ENCODE peak calls at places on chromosome 17, in ten cellular contexts. One of them, this sample, is unnamed. For H3K27me3, the result is how much of the 10 kb centered on the place peaks cover.

GRCh38 chr17:40846515-40847155 is 20.4 kb downstream of the KRT12 start:
- DNase-seq in upper lobe of left lung: no peak
- DNase-seq in suprapubic skin: no peak
- DNase-seq in HCT116: no peak
- DNase-seq in transverse colon: no peak
- DNase-seq in endothelial cell of umbilical vein: no peak
- DNase-seq in sigmoid colon: no peak
- DNase-seq in H1: no peak
- DNase-seq in prostate gland: no peak
- DNase-seq in spleen: no peak
- DNase-seq in this sample: no peak

GRCh38 chr17:68161644-68162428 is 86.0 kb upstream of the AMZ2 start:
- DNase-seq in upper lobe of left lung: no peak
- DNase-seq in suprapubic skin: no peak
- DNase-seq in HCT116: no peak
- DNase-seq in transverse colon: no peak
- DNase-seq in endothelial cell of umbilical vein: no peak
- DNase-seq in sigmoid colon: no peak
- DNase-seq in H1: no peak
- DNase-seq in prostate gland: no peak
- DNase-seq in spleen: no peak
- DNase-seq in this sample: no peak

GRCh38 chr17:3891626-3892094 is 1.2 kb downstream of the CAMKK1 start:
- DNase-seq in upper lobe of left lung: no peak
- DNase-seq in suprapubic skin: no peak
- DNase-seq in HCT116: no peak
- DNase-seq in transverse colon: no peak
- DNase-seq in endothelial cell of umbilical vein: no peak
- DNase-seq in sigmoid colon: no peak
- DNase-seq in H1: no peak
- DNase-seq in prostate gland: no peak
- DNase-seq in spleen: no peak
- DNase-seq in this sample: no peak

GRCh38 chr17:64240261-64240740 is 22.8 kb downstream of the TEX2 start:
- DNase-seq in upper lobe of left lung: peak
- DNase-seq in suprapubic skin: no peak
- DNase-seq in HCT116: no peak
- DNase-seq in transverse colon: no peak
- DNase-seq in endothelial cell of umbilical vein: no peak
- DNase-seq in sigmoid colon: no peak
- DNase-seq in H1: no peak
- DNase-seq in prostate gland: no peak
- DNase-seq in spleen: no peak
- DNase-seq in this sample: no peak

GRCh38 chr17:66403846-66404597 is 101.6 kb downstream of the PRKCA start:
- DNase-seq in upper lobe of left lung: no peak
- DNase-seq in suprapubic skin: no peak
- DNase-seq in HCT116: no peak
- DNase-seq in transverse colon: no peak
- DNase-seq in endothelial cell of umbilical vein: no peak
- DNase-seq in sigmoid colon: no peak
- DNase-seq in H1: no peak
- DNase-seq in prostate gland: no peak
- DNase-seq in spleen: no peak
- DNase-seq in this sample: no peak

GRCh38 chr17:78537217-78537860 is 39.9 kb downstream of the DNAH17 start:
- DNase-seq in upper lobe of left lung: no peak
- DNase-seq in suprapubic skin: no peak
- DNase-seq in HCT116: no peak
- DNase-seq in transverse colon: no peak
- DNase-seq in endothelial cell of umbilical vein: no peak
- DNase-seq in sigmoid colon: peak
- DNase-seq in H1: no peak
- DNase-seq in prostate gland: no peak
- DNase-seq in spleen: peak
- DNase-seq in this sample: no peak

GRCh38 chr17:27157898-27158297 is 136.0 kb upstream of the WSB1 start:
- DNase-seq in upper lobe of left lung: no peak
- DNase-seq in suprapubic skin: no peak
- DNase-seq in HCT116: no peak
- DNase-seq in transverse colon: no peak
- DNase-seq in endothelial cell of umbilical vein: no peak
- DNase-seq in sigmoid colon: no peak
- DNase-seq in H1: no peak
- DNase-seq in prostate gland: no peak
- DNase-seq in spleen: peak
- DNase-seq in this sample: no peak

GRCh38 chr17:27888072-27888471 is 5.1 kb downstream of the LYRM9 start:
- DNase-seq in upper lobe of left lung: no peak
- DNase-seq in suprapubic skin: no peak
- DNase-seq in HCT116: no peak
- DNase-seq in transverse colon: no peak
- DNase-seq in endothelial cell of umbilical vein: no peak
- DNase-seq in sigmoid colon: no peak
- DNase-seq in H1: no peak
- DNase-seq in prostate gland: no peak
- DNase-seq in spleen: no peak
- DNase-seq in this sample: no peak

GRCh38 chr17:75688209-75688771 is 21.2 kb downstream of the SAP30BP start:
- DNase-seq in upper lobe of left lung: no peak
- DNase-seq in suprapubic skin: no peak
- DNase-seq in HCT116: no peak
- DNase-seq in transverse colon: no peak
- DNase-seq in endothelial cell of umbilical vein: peak
- DNase-seq in sigmoid colon: peak
- DNase-seq in H1: no peak
- DNase-seq in prostate gland: no peak
- DNase-seq in spleen: peak
- DNase-seq in this sample: no peak

GRCh38 chr17:77842148-77842905 is 116.2 kb upstream of the TNRC6C start:
- DNase-seq in upper lobe of left lung: no peak
- DNase-seq in suprapubic skin: no peak
- DNase-seq in HCT116: no peak
- DNase-seq in transverse colon: peak
- DNase-seq in endothelial cell of umbilical vein: peak
- DNase-seq in sigmoid colon: peak
- DNase-seq in H1: no peak
- DNase-seq in prostate gland: no peak
- DNase-seq in spleen: peak
- DNase-seq in this sample: no peak

GRCh38 chr17:27586203-27586701 is 44.7 kb upstream of the LGALS9 start:
- DNase-seq in upper lobe of left lung: no peak
- DNase-seq in suprapubic skin: no peak
- DNase-seq in HCT116: no peak
- DNase-seq in transverse colon: no peak
- DNase-seq in endothelial cell of umbilical vein: no peak
- DNase-seq in sigmoid colon: no peak
- DNase-seq in H1: no peak
- DNase-seq in prostate gland: no peak
- DNase-seq in spleen: no peak
- DNase-seq in this sample: no peak

DNA sequence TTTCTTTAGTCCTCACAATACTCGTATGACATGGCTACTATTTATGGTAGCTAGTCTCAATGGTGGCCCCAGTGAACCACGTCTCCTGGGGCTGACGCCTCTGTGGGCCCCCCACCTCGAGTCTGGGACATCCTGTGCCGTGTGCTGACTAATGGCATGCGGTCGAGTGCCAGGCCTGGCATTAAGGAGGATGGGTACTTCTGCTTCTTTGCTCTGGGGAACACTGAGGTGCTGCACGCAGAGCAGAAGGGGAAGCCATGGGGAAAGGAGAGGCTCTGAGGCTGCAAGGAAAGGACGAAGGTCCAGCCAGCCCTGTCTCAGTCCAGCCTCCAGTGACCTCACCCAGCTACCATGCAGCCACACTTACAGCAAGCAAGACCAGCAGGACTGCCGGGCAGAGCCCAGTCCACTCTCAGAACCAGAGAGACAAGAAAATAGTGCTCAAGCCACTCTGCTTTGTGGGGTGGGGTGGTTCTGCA is 5.7 kb upstream of the MPRIP start:
- DNase-seq in upper lobe of left lung: peak
- DNase-seq in suprapubic skin: no peak
- DNase-seq in HCT116: no peak
- DNase-seq in transverse colon: no peak
- DNase-seq in endothelial cell of umbilical vein: no peak
- DNase-seq in sigmoid colon: no peak
- DNase-seq in H1: no peak
- DNase-seq in prostate gland: no peak
- DNase-seq in spleen: peak
- DNase-seq in this sample: no peak
- TF ChIP-seq POLR2A in upper lobe of left lung: no peak
- TF ChIP-seq POLR2A in suprapubic skin: no peak
- TF ChIP-seq POLR2A in HCT116: no peak
- TF ChIP-seq POLR2A in transverse colon: no peak
- TF ChIP-seq POLR2A in endothelial cell of umbilical vein: no peak
- TF ChIP-seq POLR2A in sigmoid colon: no peak
- TF ChIP-seq POLR2A in H1: no peak
- TF ChIP-seq POLR2A in prostate gland: no peak
- TF ChIP-seq POLR2A in spleen: no peak
- TF ChIP-seq POLR2A in this sample: no peak

GRCh38 chr17:81983639-81984373 is 6.4 kb downstream of the ASPSCR1 start:
- DNase-seq in upper lobe of left lung: no peak
- DNase-seq in suprapubic skin: no peak
- DNase-seq in HCT116: no peak
- DNase-seq in transverse colon: no peak
- DNase-seq in endothelial cell of umbilical vein: no peak
- DNase-seq in sigmoid colon: no peak
- DNase-seq in H1: no peak
- DNase-seq in prostate gland: no peak
- DNase-seq in spleen: no peak
- DNase-seq in this sample: no peak
- H3K27me3 ChIP-seq in upper lobe of left lung: under half
- H3K27me3 ChIP-seq in suprapubic skin: under half
- H3K27me3 ChIP-seq in HCT116: under half
- H3K27me3 ChIP-seq in transverse colon: under half
- H3K27me3 ChIP-seq in endothelial cell of umbilical vein: under half
- H3K27me3 ChIP-seq in sigmoid colon: under half
- H3K27me3 ChIP-seq in H1: under half
- H3K27me3 ChIP-seq in prostate gland: under half
- H3K27me3 ChIP-seq in spleen: under half
- H3K27me3 ChIP-seq in this sample: under half

DNA sequence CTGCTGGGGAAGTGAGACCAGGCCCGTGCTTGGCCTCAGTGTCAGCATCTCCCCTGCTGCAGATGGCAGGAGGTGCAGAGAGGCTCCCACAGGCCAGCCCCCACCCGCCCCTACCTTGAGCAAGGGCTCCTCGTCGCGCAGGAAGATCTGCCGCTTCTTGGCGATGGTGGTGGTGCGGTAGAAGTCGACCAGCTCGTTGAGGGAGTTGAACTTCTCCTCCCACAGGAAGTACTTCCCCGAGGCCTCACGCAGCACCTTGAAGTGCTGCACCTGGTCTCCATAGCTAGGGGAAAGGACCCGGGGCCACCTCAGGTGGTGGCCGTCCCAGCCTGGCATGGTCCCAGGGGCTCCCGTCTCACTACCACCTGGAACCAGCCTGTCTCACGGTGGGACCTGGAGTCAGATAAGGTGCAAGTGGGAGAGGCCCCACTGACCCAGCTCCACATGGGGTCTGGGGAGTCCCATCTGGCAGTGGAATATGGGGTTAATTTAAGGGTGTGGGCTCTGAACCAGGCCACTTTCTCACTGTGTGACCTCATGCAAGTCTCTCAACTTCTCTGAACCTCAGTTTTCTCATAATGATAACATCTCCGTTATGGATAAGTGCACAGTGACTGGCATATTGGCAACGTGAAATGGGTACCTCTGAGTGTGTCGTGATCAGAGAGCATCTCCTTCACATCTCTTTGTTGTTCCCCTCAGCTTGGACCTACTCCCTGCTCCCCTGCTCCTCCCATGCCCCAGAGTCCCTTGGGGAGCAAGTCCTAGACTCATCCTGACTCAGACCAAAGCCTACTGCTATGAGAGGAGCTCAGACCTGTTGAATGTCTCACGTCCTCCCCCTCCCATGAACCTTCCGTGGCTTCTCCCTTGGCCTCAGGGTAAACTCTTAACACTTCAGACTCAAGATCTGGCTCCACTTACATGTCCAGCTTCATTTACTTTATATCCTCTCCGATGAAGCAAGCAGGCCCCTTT is 19.8 kb upstream of the FAM83G start:
- DNase-seq in upper lobe of left lung: no peak
- DNase-seq in suprapubic skin: peak
- DNase-seq in HCT116: no peak
- DNase-seq in transverse colon: no peak
- DNase-seq in endothelial cell of umbilical vein: no peak
- DNase-seq in sigmoid colon: peak
- DNase-seq in H1: no peak
- DNase-seq in prostate gland: no peak
- DNase-seq in spleen: peak
- DNase-seq in this sample: no peak
- TF ChIP-seq POLR2AphosphoS5 in upper lobe of left lung: no peak
- TF ChIP-seq POLR2AphosphoS5 in suprapubic skin: no peak
- TF ChIP-seq POLR2AphosphoS5 in HCT116: no peak
- TF ChIP-seq POLR2AphosphoS5 in transverse colon: no peak
- TF ChIP-seq POLR2AphosphoS5 in endothelial cell of umbilical vein: no peak
- TF ChIP-seq POLR2AphosphoS5 in sigmoid colon: no peak
- TF ChIP-seq POLR2AphosphoS5 in H1: no peak
- TF ChIP-seq POLR2AphosphoS5 in prostate gland: no peak
- TF ChIP-seq POLR2AphosphoS5 in spleen: no peak
- TF ChIP-seq POLR2AphosphoS5 in this sample: no peak

GRCh38 chr17:58757162-58757613 is 1.5 kb downstream of the PPM1E start:
- DNase-seq in upper lobe of left lung: no peak
- DNase-seq in suprapubic skin: no peak
- DNase-seq in HCT116: no peak
- DNase-seq in transverse colon: no peak
- DNase-seq in endothelial cell of umbilical vein: no peak
- DNase-seq in sigmoid colon: no peak
- DNase-seq in H1: no peak
- DNase-seq in prostate gland: no peak
- DNase-seq in spleen: no peak
- DNase-seq in this sample: no peak

GRCh38 chr17:58753026-58753425 is 2.6 kb upstream of the PPM1E start:
- DNase-seq in upper lobe of left lung: no peak
- DNase-seq in suprapubic skin: no peak
- DNase-seq in HCT116: no peak
- DNase-seq in transverse colon: no peak
- DNase-seq in endothelial cell of umbilical vein: no peak
- DNase-seq in sigmoid colon: no peak
- DNase-seq in H1: no peak
- DNase-seq in prostate gland: no peak
- DNase-seq in spleen: no peak
- DNase-seq in this sample: no peak

GRCh38 chr17:58756246-58757161 is 850 bp downstream of the PPM1E start:
- DNase-seq in upper lobe of left lung: no peak
- DNase-seq in suprapubic skin: no peak
- DNase-seq in HCT116: no peak
- DNase-seq in transverse colon: no peak
- DNase-seq in endothelial cell of umbilical vein: no peak
- DNase-seq in sigmoid colon: no peak
- DNase-seq in H1: peak
- DNase-seq in prostate gland: no peak
- DNase-seq in spleen: no peak
- DNase-seq in this sample: no peak

GRCh38 chr17:58755269-58755576 is 431 bp upstream of the PPM1E start:
- DNase-seq in upper lobe of left lung: no peak
- DNase-seq in suprapubic skin: no peak
- DNase-seq in HCT116: no peak
- DNase-seq in transverse colon: no peak
- DNase-seq in endothelial cell of umbilical vein: no peak
- DNase-seq in sigmoid colon: no peak
- DNase-seq in H1: no peak
- DNase-seq in prostate gland: no peak
- DNase-seq in spleen: no peak
- DNase-seq in this sample: no peak

GRCh38 chr17:58755577-58756245 is at the start of gene PPM1E:
- DNase-seq in upper lobe of left lung: peak
- DNase-seq in suprapubic skin: no peak
- DNase-seq in HCT116: no peak
- DNase-seq in transverse colon: peak
- DNase-seq in endothelial cell of umbilical vein: peak
- DNase-seq in sigmoid colon: no peak
- DNase-seq in H1: peak
- DNase-seq in prostate gland: peak
- DNase-seq in spleen: peak
- DNase-seq in this sample: no peak
- TF ChIP-seq POLR2A in upper lobe of left lung: no peak
- TF ChIP-seq POLR2A in suprapubic skin: no peak
- TF ChIP-seq POLR2A in HCT116: no peak
- TF ChIP-seq POLR2A in transverse colon: no peak
- TF ChIP-seq POLR2A in endothelial cell of umbilical vein: no peak
- TF ChIP-seq POLR2A in sigmoid colon: no peak
- TF ChIP-seq POLR2A in H1: no peak
- TF ChIP-seq POLR2A in prostate gland: no peak
- TF ChIP-seq POLR2A in spleen: no peak
- TF ChIP-seq POLR2A in this sample: no peak